ENCODE peak calls at places on chromosomes 7 and 10, in nine cellular contexts. V is Peyer's patch, F is fibroblast of villous mesenchyme, K is cardiac fibroblast, Q is tibial artery, A is foreskin fibroblast, Z is A549, R is body of pancreas, J is AG04450. M is an unnamed sample.
A peak's percentile ranks its signal among the peaks of the same experiment; 100 is the strongest.

GRCh38 chr7:149716007-149716931 is 57.1 kb downstream of the ZNF467 start:
- DNase-seq in V (no peak), F (no peak), K (no peak), Q (no peak), A (no peak), Z (peak; percentile 41), R (no peak), J (no peak), M (no peak)

GRCh38 chr7:127438836-127439235 is 46.3 kb upstream of the ZNF800 start:
- DNase-seq in V (no peak), F (no peak), K (no peak), Q (no peak), A (no peak), Z (no peak), R (no peak), J (no peak), M (no peak)

GRCh38 chr7:130921391-130922180 is 187.6 kb upstream of the KLF14 start:
- DNase-seq in V (peak; percentile 65), F (peak; percentile 75), K (peak; percentile 84), Q (peak; percentile 67), A (no peak), Z (no peak), R (peak; percentile 56), J (peak; percentile 80), M (peak; percentile 94)

GRCh38 chr10:69573056-69573806 is at the start of gene NEUROG3:
- DNase-seq in V (no peak), F (no peak), K (no peak), Q (peak; percentile 23), A (no peak), Z (no peak), R (no peak), J (no peak), M (no peak)

GRCh38 chr7:117495313-117495712 is 15.5 kb downstream of the CFTR start:
- DNase-seq in V (no peak), F (no peak), K (no peak), Q (no peak), A (no peak), Z (no peak), R (no peak), J (no peak), M (no peak)

GRCh38 chr7:84841809-84842208 is 345.0 kb downstream of the SEMA3D start:
- DNase-seq in V (no peak), F (peak; percentile 28), K (peak; percentile 72), Q (no peak), A (peak; percentile 6), Z (no peak), R (no peak), J (peak; percentile 11), M (peak; percentile 42)

GRCh38 chr7:63521-64021 is 128.8 kb upstream of the FAM20C start:
- DNase-seq in V (no peak), F (no peak), K (no peak), Q (no peak), A (no peak), Z (no peak), R (no peak), J (no peak), M (no peak)

GRCh38 chr10:13485623-13486022 is 43.2 kb downstream of the BEND7 start:
- DNase-seq in V (no peak), F (no peak), K (peak; percentile 22), Q (no peak), A (no peak), Z (peak; percentile 5), R (no peak), J (no peak), M (peak; percentile 36)

GRCh38 chr7:10225265-10225664 is 748.4 kb upstream of the PHF14 start:
- DNase-seq in V (no peak), F (no peak), K (peak; percentile 1), Q (no peak), A (no peak), Z (no peak), R (no peak), J (no peak), M (no peak)

GRCh38 chr10:73529089-73529832 is 33.4 kb upstream of the PPP3CB start:
- DNase-seq in V (peak; percentile 68), F (peak; percentile 84), K (peak; percentile 84), Q (peak; percentile 28), A (peak; percentile 54), Z (peak; percentile 80), R (peak; percentile 48), J (peak; percentile 45), M (peak; percentile 90)

GRCh38 chr10:21600804-21601512 is 66.9 kb downstream of the MLLT10 start:
- DNase-seq in V (no peak), F (no peak), K (no peak), Q (no peak), A (no peak), Z (no peak), R (no peak), J (no peak), M (no peak)

GRCh38 chr7:150476819-150477631 is 26.6 kb downstream of the GIMAP8 start:
- DNase-seq in V (no peak), F (no peak), K (no peak), Q (no peak), A (no peak), Z (no peak), R (no peak), J (no peak), M (no peak)

GRCh38 chr7:44046321-44047061 is 2.0 kb downstream of the DBNL start:
- DNase-seq in V (peak; percentile 82), F (no peak), K (no peak), Q (no peak), A (no peak), Z (no peak), R (no peak), J (no peak), M (no peak)

GRCh38 chr7:117470777-117471176 is 9.0 kb upstream of the CFTR start:
- DNase-seq in V (peak; percentile 62), F (no peak), K (no peak), Q (no peak), A (no peak), Z (no peak), R (peak; percentile 72), J (no peak), M (no peak)

GRCh38 chr7:81211617-81212016 is 292.8 kb upstream of the SEMA3C start:
- DNase-seq in V (no peak), F (no peak), K (peak; percentile 85), Q (no peak), A (peak; percentile 76), Z (no peak), R (no peak), J (no peak), M (peak; percentile 50)

GRCh38 chr7:139614886-139615285 is 91.4 kb downstream of the CLEC2L start:
- DNase-seq in V (no peak), F (no peak), K (no peak), Q (no peak), A (no peak), Z (no peak), R (no peak), J (no peak), M (no peak)

GRCh38 chr7:88565401-88565800 is 194.1 kb upstream of the ZNF804B start:
- DNase-seq in V (no peak), F (no peak), K (no peak), Q (no peak), A (no peak), Z (no peak), R (no peak), J (no peak), M (no peak)
- H3K4me3 ChIP-seq in V (no peak overlapping the region), F (no peak overlapping the region), K (no peak overlapping the region), Q (no peak overlapping the region), A (no peak overlapping the region), Z (no peak overlapping the region), R (no peak overlapping the region), J (no peak overlapping the region), M (no peak overlapping the region)

GRCh38 chr10:14954001-14954770 is at the start of gene DCLRE1C:
- DNase-seq in V (peak; percentile 97), F (peak; percentile 89), K (peak; percentile 90), Q (peak; percentile 88), A (peak; percentile 88), Z (peak; percentile 89), R (peak; percentile 91), J (peak; percentile 72), M (peak; percentile 89)

GRCh38 chr10:14953452-14954000 is 370 bp downstream of the DCLRE1C start:
- DNase-seq in V (peak; percentile 71), F (peak; percentile 63), K (peak; percentile 70), Q (peak; percentile 50), A (peak; percentile 56), Z (peak; percentile 51), R (peak; percentile 42), J (peak; percentile 7), M (peak; percentile 78)

GRCh38 chr10:14949291-14949690 is 4.6 kb downstream of the DCLRE1C start:
- DNase-seq in V (no peak), F (peak; percentile 3), K (no peak), Q (no peak), A (no peak), Z (no peak), R (no peak), J (no peak), M (peak; percentile 40)

GRCh38 chr10:14954934-14955333 is 1.0 kb upstream of the DCLRE1C start:
- DNase-seq in V (no peak), F (no peak), K (no peak), Q (no peak), A (no peak), Z (no peak), R (no peak), J (no peak), M (no peak)

GRCh38 chr10:14952851-14953451 is 945 bp downstream of the DCLRE1C start:
- DNase-seq in V (no peak), F (no peak), K (no peak), Q (no peak), A (no peak), Z (no peak), R (no peak), J (no peak), M (peak; percentile 25)
- TF ChIP-seq CTCF in V (no peak), F (peak; percentile 32), K (peak; percentile 21), Q (no peak), A (peak; percentile 22), Z (no peak), R (no peak), J (peak; percentile 35), M (no peak)

GRCh38 chr7:64359543-64359942 is 45.8 kb downstream of the ZNF736 start:
- DNase-seq in V (no peak), F (no peak), K (no peak), Q (no peak), A (no peak), Z (no peak), R (no peak), J (no peak), M (no peak)
- H3K4me3 ChIP-seq in V (no peak overlapping the region), F (no peak overlapping the region), K (no peak overlapping the region), Q (no peak overlapping the region), A (no peak overlapping the region), Z (no peak overlapping the region), R (no peak overlapping the region), J (no peak overlapping the region), M (no peak overlapping the region)

DNA sequence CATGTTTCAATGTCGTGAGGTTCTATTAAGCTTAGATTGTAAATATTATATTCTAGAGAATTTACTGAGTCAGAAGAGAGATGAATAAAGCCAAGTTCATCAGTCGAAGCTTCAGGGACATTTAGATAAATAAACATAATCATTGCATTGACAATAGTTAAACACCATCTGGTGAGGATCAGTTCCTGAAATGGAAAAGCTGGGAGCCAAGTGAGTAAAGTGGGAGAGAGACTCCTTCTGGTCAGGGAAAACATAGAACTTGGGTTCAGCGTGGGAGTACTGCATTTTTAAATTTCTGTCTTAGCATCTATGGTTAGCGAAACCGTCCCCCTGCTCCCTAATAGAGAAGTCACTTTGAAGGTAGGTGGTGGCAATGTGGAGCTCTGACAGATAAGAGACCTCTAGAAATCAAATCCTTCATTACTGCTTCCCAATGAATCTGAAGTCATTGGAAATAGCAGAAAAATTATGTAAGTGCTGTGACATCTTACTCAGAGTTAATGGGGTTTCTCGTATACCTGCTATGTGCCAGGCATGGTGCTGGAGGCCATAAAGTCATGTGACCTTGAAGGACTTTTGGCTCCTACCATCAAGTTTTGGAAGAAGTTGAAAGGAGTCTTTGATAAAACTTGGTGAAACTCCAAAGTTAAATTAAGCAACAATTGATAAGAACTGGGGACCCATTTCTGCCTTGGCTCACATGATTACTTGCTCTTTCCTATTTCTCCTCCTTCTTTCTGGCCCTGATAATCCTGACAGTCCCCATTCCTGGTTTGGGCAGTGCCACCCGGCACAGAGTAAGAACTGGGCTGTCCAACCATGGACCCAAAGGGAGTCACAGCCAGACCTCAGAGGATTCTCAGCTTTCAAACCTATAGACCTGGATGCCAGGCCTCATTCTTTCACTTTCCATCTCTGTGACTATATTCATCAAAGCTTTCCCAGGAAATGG is 211.2 kb downstream of the C7orf25 start:
- DNase-seq in V (no peak), F (peak; percentile 28), K (no peak), Q (no peak), A (peak; percentile 22), Z (no peak), R (peak; percentile 22), J (no peak), M (no peak)
- TF ChIP-seq CTCF in V (no peak), F (peak; percentile 31), K (no peak), Q (no peak), A (peak; percentile 19), Z (no peak), R (no peak), J (peak; percentile 18), M (peak; percentile 14)